ENCODE peak calls at places on chromosome 5, in five cellular contexts. T is H9, U is mesenchymal stem cell, X is IMR-90, Z is mammary epithelial cell. O is an unnamed sample.

GRCh38 chr5:151622367-151623097 is 31.4 kb upstream of the FAT2 start:
- DNase-seq in U (no peak), X (no peak), T (no peak), Z (peak; percentile 44), O (no peak)

GRCh38 chr5:97840643-97841042 is 657.6 kb upstream of the RIOK2 start:
- DNase-seq in X (peak; percentile 44), Z (peak; percentile 39), T (no peak), U (no peak), O (no peak)

GRCh38 chr5:132807163-132807838 is 5.8 kb upstream of the SOWAHA start:
- DNase-seq in U (peak; percentile 15), X (no peak), T (peak; percentile 83), Z (no peak), O (no peak)

GRCh38 chr5:35876922-35877321 is 20.2 kb downstream of the IL7R start:
- DNase-seq in X (no peak), T (no peak), Z (peak; percentile 29), U (peak; percentile 84), O (no peak)

GRCh38 chr5:163914911-163915310 is 409.5 kb downstream of the MAT2B start:
- DNase-seq in Z (no peak), U (no peak), X (no peak), T (peak; percentile 29), O (no peak)

GRCh38 chr5:14818931-14819790 is 52.4 kb downstream of the ANKH start:
- DNase-seq in U (peak; percentile 29), Z (no peak), X (no peak), T (no peak), O (no peak)

GRCh38 chr5:90803376-90803775 is 244.8 kb downstream of the ADGRV1 start:
- DNase-seq in X (no peak), U (no peak), Z (no peak), T (no peak), O (no peak)

GRCh38 chr5:96616801-96617200 is 45.4 kb upstream of the CAST start:
- DNase-seq in U (no peak), Z (peak; percentile 71), T (no peak), X (no peak), O (no peak)

GRCh38 chr5:77239126-77239741 is 28.8 kb downstream of the PDE8B start:
- DNase-seq in U (peak; percentile 24), Z (peak; percentile 9), T (no peak), X (no peak), O (no peak)

DNA sequence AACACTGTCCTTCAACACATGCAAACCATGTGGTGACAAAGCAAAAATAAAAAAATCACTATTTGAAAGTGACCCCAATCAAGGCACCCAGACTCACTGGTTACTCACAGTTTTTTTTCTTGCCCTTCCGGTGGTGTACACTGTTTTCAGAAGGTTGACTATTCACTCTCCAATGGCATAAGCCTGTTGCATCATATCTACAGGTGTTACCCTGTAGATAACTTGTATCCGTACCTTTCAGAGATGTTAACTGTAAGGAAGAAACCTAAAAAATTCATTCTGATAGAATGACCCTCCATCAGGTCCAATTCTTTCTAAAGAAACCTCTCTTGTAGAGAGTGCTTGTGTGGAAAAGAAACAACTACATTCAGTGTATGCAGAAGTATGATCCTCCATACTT is 193.6 kb upstream of the RASA1 start:
- DNase-seq in U (no peak), T (no peak), X (no peak), Z (no peak), O (no peak)
- H2AFZ ChIP-seq in U (no peak overlapping the region), T (no peak overlapping the region), X (no peak overlapping the region), Z (no peak overlapping the region), O (no peak overlapping the region)

DNA sequence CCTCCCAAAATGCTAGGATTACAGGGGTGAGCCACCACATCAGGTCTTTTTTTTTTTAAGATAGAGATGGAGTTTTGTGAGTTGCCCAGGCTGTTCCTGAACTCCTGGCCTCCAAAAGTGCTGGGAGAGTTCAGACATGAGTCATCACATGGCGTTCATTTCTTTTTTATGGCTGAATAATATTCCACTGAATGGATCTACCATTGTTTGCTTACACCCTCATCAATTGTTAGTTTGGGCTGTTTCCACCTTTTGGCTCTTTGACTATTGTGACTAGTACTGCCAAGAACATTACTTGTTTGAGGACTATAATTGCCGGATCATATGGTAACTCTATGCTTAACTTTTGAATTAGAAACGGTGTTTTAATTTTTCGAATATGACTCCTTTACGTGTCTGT is 787 bp upstream of the N4BP3 start:
- DNase-seq in U (no peak), T (no peak), X (no peak), Z (no peak), O (no peak)
- H3K4me2 ChIP-seq in U (no peak overlapping the region), T (peak overlapping the region; percentile 34), X (no peak overlapping the region), Z (no peak overlapping the region), O (no peak overlapping the region)

DNA sequence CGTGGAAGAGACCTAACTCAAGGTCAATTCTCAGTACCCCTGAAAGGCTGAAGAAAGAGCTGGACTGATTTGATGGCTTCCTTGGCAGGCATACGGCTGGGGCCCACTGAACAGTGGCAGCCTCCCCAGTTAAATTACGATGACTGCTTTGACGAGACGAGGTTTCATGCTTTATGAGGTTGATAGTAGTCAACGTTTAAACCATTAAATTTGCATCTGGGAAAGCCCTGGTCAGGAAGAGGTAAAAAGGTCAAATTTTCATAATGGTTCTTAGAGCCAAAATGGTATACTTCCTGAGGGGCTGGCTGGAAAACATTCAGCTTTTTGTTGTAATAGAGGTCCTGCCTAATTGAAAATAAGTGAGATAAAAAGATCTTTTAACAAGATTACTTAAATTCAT is 395.3 kb upstream of the RPS23 start:
- DNase-seq in U (no peak), T (no peak), Z (no peak), X (no peak), O (no peak)
- H3K27ac ChIP-seq in U (no peak overlapping the region), T (no peak overlapping the region), Z (no peak overlapping the region), X (no peak overlapping the region), O (no peak overlapping the region)

DNA sequence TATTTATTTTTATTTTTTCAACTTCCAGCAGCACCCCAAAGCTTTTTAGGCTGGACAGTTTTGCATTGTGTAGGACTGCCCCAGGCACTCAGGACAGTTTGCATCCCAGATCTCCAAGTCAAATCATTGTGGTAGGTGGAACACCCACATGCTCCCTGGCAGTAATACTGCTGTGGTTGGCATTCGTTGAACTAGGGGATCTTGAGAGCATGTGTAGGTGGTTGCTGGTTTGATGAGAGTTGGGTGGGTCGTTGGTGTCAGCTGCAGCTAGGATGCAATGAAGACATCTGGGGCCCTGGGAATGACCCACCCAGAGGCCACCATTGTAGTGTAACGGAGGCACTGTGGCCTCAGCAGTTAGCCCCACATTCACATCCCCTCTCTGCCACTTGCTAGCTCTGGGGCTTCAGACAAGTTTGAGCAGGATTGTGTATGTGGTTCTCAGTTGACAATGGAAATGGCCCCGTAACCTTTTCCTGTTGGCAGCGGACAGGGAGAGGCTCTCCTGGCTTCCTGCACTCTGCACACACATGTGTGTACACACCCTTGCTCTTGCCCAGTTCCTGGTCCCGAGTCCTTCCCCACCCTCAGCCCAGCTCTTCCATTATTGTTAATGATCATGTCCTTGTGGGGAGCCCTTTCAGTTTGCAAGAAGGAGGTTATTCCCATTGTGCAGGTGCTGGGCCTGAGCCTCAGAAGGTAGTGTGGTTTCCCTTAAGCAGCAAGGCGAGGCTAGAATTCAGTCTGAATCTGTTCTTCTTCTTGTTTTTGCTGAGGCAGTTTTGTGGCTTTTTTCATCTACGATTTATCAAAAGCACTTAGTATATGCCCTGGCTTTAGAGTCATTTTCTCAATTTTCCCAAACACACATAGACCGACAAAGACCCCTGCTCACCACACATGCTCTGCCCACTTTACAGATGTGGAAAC is 46.5 kb downstream of the PPARGC1B start:
- DNase-seq in T (no peak), U (no peak), X (no peak), Z (peak; percentile 35), O (no peak)
- H2AFZ ChIP-seq in T (no peak overlapping the region), U (no peak overlapping the region), X (no peak overlapping the region), Z (peak overlapping the region; percentile 67), O (no peak overlapping the region)

GRCh38 chr5:59293700-59294099 is 599.8 kb downstream of the PDE4D start:
- DNase-seq in X (no peak), T (no peak), Z (peak; percentile 52), U (no peak), O (no peak)
- H3K4me2 ChIP-seq in X (no peak overlapping the region), T (no peak overlapping the region), Z (no peak overlapping the region), U (no peak overlapping the region), O (no peak overlapping the region)

GRCh38 chr5:57501414-57502321 is 19.1 kb upstream of the ACTBL2 start:
- DNase-seq in X (no peak), Z (no peak), U (peak; percentile 18), T (no peak), O (no peak)
- H3K27ac ChIP-seq in X (peak overlapping the region; percentile 10), Z (no peak overlapping the region), U (no peak overlapping the region), T (no peak overlapping the region), O (no peak overlapping the region)

O was measured in osteoblast.